ENCODE peak calls at places on chromosome 6, in seven cellular contexts. Q is left cardiac atrium, K is neural crest cell, U is HEK293T, J is HCT116, R is osteocyte, G is M059J. P is an unnamed sample.

GRCh38 chr6:166085498-166085897 is 82.2 kb downstream of the TBXT start:
- DNase-seq in Q (no peak), K (no peak), U (no peak), J (no peak), R (no peak), G (no peak), P (no peak)

GRCh38 chr6:18447552-18447951 is 60.4 kb downstream of the RNF144B start:
- DNase-seq in Q (no peak), K (no peak), U (no peak), J (no peak), R (no peak), G (no peak), P (no peak)

GRCh38 chr6:147077251-147077650 is 127.0 kb upstream of the STXBP5 start:
- DNase-seq in Q (no peak), K (no peak), U (no peak), J (no peak), R (no peak), G (no peak), P (no peak)

GRCh38 chr6:12608874-12609273 is 107.7 kb upstream of the PHACTR1 start:
- DNase-seq in Q (no peak), K (no peak), U (no peak), J (no peak), R (no peak), G (peak; percentile 34), P (no peak)

GRCh38 chr6:28729501-28730402 is 194.0 kb downstream of the TRIM27 start:
- DNase-seq in Q (no peak), K (no peak), U (peak; percentile 16), J (no peak), R (no peak), G (no peak), P (no peak)

GRCh38 chr6:17212541-17213371 is 68.4 kb upstream of the RBM24 start:
- DNase-seq in Q (peak; percentile 59), K (peak; percentile 24), U (no peak), J (no peak), R (no peak), G (no peak), P (no peak)

GRCh38 chr6:157813191-157813590 is 9.9 kb upstream of the SNX9 start:
- DNase-seq in Q (no peak), K (no peak), U (no peak), J (no peak), R (no peak), G (peak; percentile 29), P (no peak)

GRCh38 chr6:159680104-159680503 is 12.9 kb downstream of the SOD2 start:
- DNase-seq in Q (no peak), K (no peak), U (no peak), J (no peak), R (no peak), G (peak; percentile 3), P (no peak)

GRCh38 chr6:89145461-89145961 is 344 bp upstream of the PM20D2 start:
- DNase-seq in Q (no peak), K (no peak), U (peak; percentile 18), J (no peak), R (no peak), G (peak; percentile 50), P (no peak)

GRCh38 chr6:115000736-115001135 is 657.9 kb upstream of the HS3ST5 start:
- DNase-seq in Q (no peak), K (no peak), U (no peak), J (no peak), R (no peak), G (peak; percentile 44), P (no peak)

GRCh38 chr6:143059616-143060353 is 904 bp upstream of the AIG1 start:
- DNase-seq in Q (no peak), K (no peak), U (no peak), J (peak; percentile 62), R (no peak), G (peak; percentile 96), P (no peak)

GRCh38 chr6:45495404-45496084 is 117.8 kb upstream of the SUPT3H start:
- DNase-seq in Q (no peak), K (no peak), U (no peak), J (no peak), R (no peak), G (no peak), P (no peak)

GRCh38 chr6:8389034-8389818 is 46.1 kb downstream of the SLC35B3 start:
- DNase-seq in Q (no peak), K (no peak), U (no peak), J (no peak), R (no peak), G (no peak), P (no peak)

GRCh38 chr6:31727034-31727716 is 1.9 kb downstream of the DDAH2 start:
- DNase-seq in Q (no peak), K (no peak), U (no peak), J (no peak), R (no peak), G (no peak), P (no peak)

GRCh38 chr6:11411592-11411991 is 126.0 kb upstream of the TMEM170B start:
- DNase-seq in Q (no peak), K (no peak), U (no peak), J (no peak), R (no peak), G (no peak), P (no peak)

GRCh38 chr6:68637782-68638181 is 2.7 kb downstream of the ADGRB3 start:
- DNase-seq in Q (no peak), K (no peak), U (no peak), J (no peak), R (no peak), G (no peak), P (no peak)

GRCh38 chr6:3711776-3712175 is 39.7 kb downstream of the PXDC1 start:
- DNase-seq in Q (no peak), K (no peak), U (no peak), J (no peak), R (no peak), G (no peak), P (no peak)

GRCh38 chr6:111810321-111811235 is 62.7 kb downstream of the FYN start:
- DNase-seq in Q (no peak), K (no peak), U (no peak), J (no peak), R (no peak), G (no peak), P (no peak)

GRCh38 chr6:29797120-29797519 is 30.5 kb upstream of the HLA-G start:
- DNase-seq in Q (no peak), K (no peak), U (no peak), J (no peak), R (no peak), G (peak; percentile 81), P (no peak)

GRCh38 chr6:118134257-118134656 is 227.2 kb downstream of the SLC35F1 start:
- DNase-seq in Q (no peak), K (no peak), U (no peak), J (no peak), R (no peak), G (no peak), P (no peak)